ENCODE peak calls at places on chromosomes 7 and 10, in five cellular contexts. J is neuronal stem cell, Z is H1, H is H9, U is mesenchymal stem cell. N is an unnamed sample.

GRCh38 chr10:100625821-100626220 is 90.1 kb downstream of the HIF1AN start:
- DNase-seq in Z (no peak), H (peak; percentile 72), J (peak; percentile 32), U (no peak), N (peak; percentile 54)

GRCh38 chr10:28256776-28257175 is 46.1 kb downstream of the MPP7 start:
- DNase-seq in J (no peak), H (no peak), U (no peak), Z (no peak), N (no peak)

GRCh38 chr7:23093546-23093945 is 12.0 kb upstream of the KLHL7 start:
- DNase-seq in Z (no peak), J (no peak), H (no peak), U (peak; percentile 23), N (no peak)

GRCh38 chr7:137547477-137547876 is 203.9 kb upstream of the PTN start:
- DNase-seq in H (no peak), U (peak; percentile 39), J (no peak), Z (no peak), N (no peak)

GRCh38 chr7:105641236-105641810 is 60.0 kb upstream of the EFCAB10 start:
- DNase-seq in H (no peak), U (no peak), Z (no peak), J (no peak), N (no peak)

GRCh38 chr7:155533827-155534690 is 12.3 kb downstream of the CNPY1 start:
- DNase-seq in H (peak; percentile 79), Z (peak; percentile 89), J (peak; percentile 65), U (no peak), N (peak; percentile 78)

GRCh38 chr7:130356760-130357611 is 12.4 kb downstream of the CPA5 start:
- DNase-seq in J (no peak), Z (no peak), U (peak; percentile 87), H (no peak), N (peak; percentile 64)

GRCh38 chr7:15829689-15830088 is 143.2 kb upstream of the MEOX2 start:
- DNase-seq in Z (no peak), J (no peak), U (no peak), H (no peak), N (no peak)

GRCh38 chr7:133846203-133846945 is 280.8 kb upstream of the LRGUK start:
- DNase-seq in H (no peak), J (no peak), Z (no peak), U (no peak), N (no peak)

GRCh38 chr10:44399478-44400451 is 14.9 kb upstream of the CXCL12 start:
- DNase-seq in U (no peak), Z (no peak), H (no peak), J (no peak), N (no peak)

GRCh38 chr10:95308389-95309302 is 17.8 kb upstream of the PDLIM1 start:
- DNase-seq in J (no peak), H (no peak), U (peak; percentile 97), Z (no peak), N (peak; percentile 83)

GRCh38 chr7:25615603-25616002 is 387.3 kb upstream of the NPVF start:
- DNase-seq in Z (no peak), J (no peak), H (no peak), U (peak; percentile 65), N (no peak)

GRCh38 chr10:108755661-108756060 is 1167.7 kb downstream of the XPNPEP1 start:
- DNase-seq in H (no peak), J (no peak), Z (no peak), U (no peak), N (no peak)

GRCh38 chr10:89351402-89352038 is 23.7 kb downstream of the IFIT3 start:
- DNase-seq in H (no peak), J (no peak), Z (no peak), U (peak; percentile 68), N (no peak)

GRCh38 chr10:101031796-101032636 is 982 bp downstream of the SFXN3 start:
- DNase-seq in J (no peak), H (peak; percentile 81), Z (peak; percentile 83), U (peak; percentile 88), N (peak; percentile 82)

GRCh38 chr7:22173884-22174573 is 182.9 kb downstream of the RAPGEF5 start:
- DNase-seq in Z (no peak), H (no peak), J (no peak), U (no peak), N (peak; percentile 57)

GRCh38 chr7:23393636-23394035 is 76.7 kb downstream of the IGF2BP3 start:
- DNase-seq in H (no peak), Z (no peak), U (no peak), J (no peak), N (no peak)

GRCh38 chr7:151244156-151244870 is 4.2 kb downstream of the SMARCD3 start:
- DNase-seq in U (peak; percentile 61), J (peak; percentile 70), H (peak; percentile 54), Z (peak; percentile 84), N (peak; percentile 60)

GRCh38 chr7:29825750-29826529 is 19.6 kb downstream of the WIPF3 start:
- DNase-seq in Z (peak; percentile 42), J (no peak), H (no peak), U (no peak), N (peak; percentile 8)

GRCh38 chr7:32881074-32881982 is 10.2 kb downstream of the KBTBD2 start:
- DNase-seq in U (no peak), J (no peak), H (no peak), Z (no peak), N (no peak)

GRCh38 chr7:22853674-22854157 is 31.1 kb upstream of the TOMM7 start:
- DNase-seq in U (no peak), J (no peak), Z (no peak), H (peak; percentile 62), N (peak; percentile 61)

GRCh38 chr7:2655870-2656614 is 24.3 kb downstream of the TTYH3 start:
- DNase-seq in H (no peak), Z (no peak), U (no peak), J (no peak), N (no peak)

GRCh38 chr7:140260767-140261486 is 84.1 kb upstream of the KDM7A start:
- DNase-seq in J (no peak), U (no peak), H (no peak), Z (no peak), N (no peak)

GRCh38 chr7:144057954-144058353 is 9.2 kb downstream of the OR2A5 start:
- DNase-seq in Z (no peak), H (no peak), J (no peak), U (peak; percentile 6), N (no peak)

GRCh38 chr10:5617521-5617920 is 48.9 kb downstream of the ASB13 start:
- DNase-seq in Z (no peak), U (no peak), H (no peak), J (no peak), N (no peak)

GRCh38 chr10:132716691-132717490 is 69.1 kb downstream of the NKX6-2 start:
- DNase-seq in U (no peak), Z (no peak), J (no peak), H (no peak), N (peak; percentile 13)

GRCh38 chr7:155361947-155362346 is 64.3 kb downstream of the INSIG1 start:
- DNase-seq in J (no peak), U (no peak), H (no peak), Z (no peak), N (no peak)

GRCh38 chr7:30594055-30594539 is 581 bp upstream of the GARS1 start:
- DNase-seq in Z (peak; percentile 70), H (peak; percentile 51), J (no peak), U (no peak), N (peak; percentile 85)

GRCh38 chr10:50993817-50994251 is 80.5 kb upstream of the PRKG1 start:
- DNase-seq in U (peak; percentile 93), H (no peak), J (no peak), Z (no peak), N (no peak)

GRCh38 chr7:46996972-46997371 is 584.9 kb downstream of the TNS3 start:
- DNase-seq in J (no peak), H (no peak), U (no peak), Z (no peak), N (no peak)

GRCh38 chr7:47000561-47000960 is 581.4 kb downstream of the TNS3 start:
- DNase-seq in J (no peak), Z (no peak), H (no peak), U (peak; percentile 31), N (no peak)

DNA sequence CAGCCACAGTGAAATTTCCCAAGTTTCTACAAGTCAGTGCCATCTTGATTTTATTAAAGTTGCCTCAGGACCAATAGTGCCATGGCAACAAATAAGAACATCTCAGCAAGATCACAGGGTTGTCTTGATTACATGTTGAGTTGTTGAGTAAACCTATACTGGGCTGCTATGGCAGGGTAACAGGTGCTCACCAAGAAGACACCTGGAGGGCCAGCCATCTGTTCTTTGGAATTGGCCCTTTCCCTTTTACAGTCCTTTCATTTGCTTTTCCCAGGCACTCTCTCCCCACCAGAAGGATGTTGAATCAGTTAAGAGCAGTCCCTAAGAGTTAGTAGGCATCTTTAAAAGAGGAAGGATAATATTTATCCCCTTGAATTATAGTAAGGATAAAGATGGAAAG is 582.0 kb downstream of the TNS3 start:
- DNase-seq in Z (no peak), J (no peak), H (no peak), U (no peak), N (no peak)
- H3K23ac ChIP-seq in Z (no peak overlapping the region), J (no peak overlapping the region), H (no peak overlapping the region), U (no peak overlapping the region), N (no peak overlapping the region)

GRCh38 chr7:66627876-66628360 is 763 bp upstream of the KCTD7 start:
- DNase-seq in J (no peak), Z (no peak), H (no peak), U (no peak), N (no peak)
- H2BK5ac ChIP-seq in J (peak overlapping the region; percentile 96), Z (peak overlapping the region; percentile 89), H (no peak overlapping the region), U (peak overlapping the region; percentile 84), N (no peak overlapping the region)

DNA sequence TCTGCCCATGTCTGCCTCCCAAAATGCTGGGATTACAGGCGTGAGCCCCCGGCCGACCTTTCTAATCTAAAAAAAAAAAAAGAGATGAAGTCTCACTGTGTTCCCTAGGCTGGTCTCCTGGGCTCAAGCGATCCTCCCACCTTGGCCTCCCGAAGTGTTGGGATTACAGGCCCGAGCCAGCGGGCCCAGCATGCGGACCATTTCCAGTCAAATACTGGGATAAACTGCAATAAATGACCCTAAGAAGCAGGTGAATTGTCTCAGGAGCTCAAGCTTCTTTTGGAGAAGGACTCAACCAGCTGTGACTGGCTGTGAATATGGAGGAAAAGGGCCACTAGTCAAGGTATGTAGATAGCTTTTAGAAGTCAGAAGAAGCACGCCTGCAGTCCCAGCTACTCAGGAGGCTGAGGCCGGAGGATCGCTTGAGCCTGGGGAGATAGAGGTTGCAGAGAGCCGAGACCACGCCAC is 550 bp upstream of the CREM start:
- DNase-seq in H (no peak), J (no peak), U (no peak), Z (no peak), N (no peak)
- H3K23ac ChIP-seq in H (no peak overlapping the region), J (peak overlapping the region; percentile 94), U (no peak overlapping the region), Z (no peak overlapping the region), N (no peak overlapping the region)

DNA sequence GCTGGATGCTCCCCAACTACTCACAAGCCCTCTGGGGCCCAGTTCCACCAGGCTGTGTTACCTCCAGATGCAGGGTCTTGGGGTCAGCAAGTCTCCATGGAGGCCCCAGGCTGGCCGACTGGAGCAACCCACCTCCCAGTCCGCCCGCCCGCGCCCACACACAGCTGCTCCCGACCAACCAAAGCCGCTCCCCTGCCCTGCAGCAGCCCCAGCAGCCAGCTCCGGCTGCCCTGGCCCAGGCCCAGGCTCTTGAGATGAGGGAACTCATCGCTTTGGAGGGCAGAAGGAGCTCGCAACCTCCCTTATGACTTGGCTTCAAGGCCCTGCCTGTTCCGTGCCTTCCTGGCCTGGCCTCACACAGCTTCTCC is 47.2 kb downstream of the LRRC20 start:
- DNase-seq in H (no peak), U (no peak), J (no peak), Z (no peak), N (no peak)
- H2BK5ac ChIP-seq in H (no peak overlapping the region), U (no peak overlapping the region), J (no peak overlapping the region), Z (no peak overlapping the region), N (no peak overlapping the region)